ENCODE peak calls at places on chromosomes 3 and 15, in seven cellular contexts. Y is activated T-helper 1 cell treated with anti-CD3 and anti-CD28 coated beads, Interleukin-12 subunit alpha, Interleukin-12 subunit beta, Interleukin-2, Interleukin-4 antibody, amounts not matched to agents 30 ng/mL and 10 ng/mL and 1 ng/mL, durations not matched to agents 14 hours and 24 hours and 36 hours; R is GM03348; C is neuronal stem cell; A is HCEC 1CT; P is AG10803; F is HS-27A. Q is an unnamed sample.
A peak's percentile ranks its signal among the peaks of the same experiment; 100 is the strongest.

GRCh38 chr3:195064300-195064931 is 206.5 kb downstream of the XXYLT1 start:
- DNase-seq in Y (no peak), C (no peak), P (no peak), R (no peak), F (no peak), A (no peak), Q (no peak)

GRCh38 chr3:69535613-69536012 is 149.7 kb upstream of the FRMD4B start:
- DNase-seq in F (no peak), P (no peak), C (no peak), A (no peak), Y (no peak), R (no peak), Q (no peak)

GRCh38 chr3:77370413-77370812 is 330.5 kb downstream of the ROBO2 start:
- DNase-seq in F (peak; percentile 1), R (no peak), P (peak; percentile 42), C (no peak), A (peak; percentile 51), Y (no peak), Q (peak; percentile 68)

GRCh38 chr3:184466413-184466960 is 86.6 kb downstream of the CHRD start:
- DNase-seq in F (no peak), A (peak; percentile 32), C (no peak), P (peak; percentile 66), R (peak; percentile 57), Y (no peak), Q (no peak)

GRCh38 chr15:39920510-39921273 is 626 bp upstream of the GPR176 start:
- DNase-seq in Y (peak; percentile 71), A (peak; percentile 85), R (peak; percentile 94), C (peak; percentile 63), F (no peak), P (peak; percentile 81), Q (peak; percentile 75)

GRCh38 chr3:52339612-52340011 is 23.5 kb downstream of the DNAH1 start:
- DNase-seq in P (peak; percentile 87), C (peak; percentile 78), F (peak; percentile 42), R (peak; percentile 69), Y (peak; percentile 40), A (peak; percentile 68), Q (peak; percentile 76)

GRCh38 chr15:87944687-87945086 is 311.9 kb downstream of the NTRK3 start:
- DNase-seq in Y (no peak), A (no peak), P (no peak), F (no peak), R (no peak), C (no peak), Q (no peak)

GRCh38 chr3:187025656-187026320 is 95.5 kb downstream of the ST6GAL1 start:
- DNase-seq in R (no peak), A (no peak), Y (no peak), C (no peak), F (no peak), P (no peak), Q (no peak)

GRCh38 chr3:71858493-71859127 is 73.7 kb upstream of the PROK2 start:
- DNase-seq in C (no peak), P (peak; percentile 3), R (no peak), F (no peak), A (no peak), Y (no peak), Q (no peak)

GRCh38 chr15:35330921-35331320 is 215.0 kb downstream of the DPH6 start:
- DNase-seq in P (no peak), A (no peak), C (no peak), R (no peak), F (no peak), Y (no peak), Q (no peak)

GRCh38 chr3:44228894-44229293 is 12.8 kb upstream of the TOPAZ1 start:
- DNase-seq in F (no peak), A (no peak), Y (no peak), P (no peak), C (no peak), R (no peak), Q (no peak)

GRCh38 chr3:16513141-16514020 is at the start of gene RFTN1:
- DNase-seq in A (peak; percentile 71), C (peak; percentile 31), F (no peak), R (peak; percentile 87), Y (peak; percentile 49), P (peak; percentile 61), Q (peak; percentile 71)

GRCh38 chr3:182618981-182619591 is 174.2 kb upstream of the ATP11B start:
- DNase-seq in R (peak; percentile 4), A (peak; percentile 66), P (peak; percentile 1), F (peak; percentile 14), Y (no peak), C (no peak), Q (peak; percentile 88)

GRCh38 chr3:183182073-183182472 is 19.5 kb upstream of the LAMP3 start:
- DNase-seq in F (no peak), A (no peak), Y (no peak), R (no peak), C (no peak), P (no peak), Q (no peak)

GRCh38 chr3:195080571-195081141 is 190.3 kb downstream of the XXYLT1 start:
- DNase-seq in A (no peak), P (no peak), R (no peak), C (no peak), Y (no peak), F (no peak), Q (no peak)

GRCh38 chr3:194091141-194091540 is 44.8 kb upstream of the HES1 start:
- DNase-seq in A (peak; percentile 70), R (peak; percentile 40), F (peak; percentile 12), C (no peak), P (peak; percentile 66), Y (no peak), Q (peak; percentile 92)

GRCh38 chr15:95429345-95429744 is 901.2 kb upstream of the NR2F2 start:
- DNase-seq in Y (no peak), R (no peak), A (no peak), P (no peak), C (no peak), F (no peak), Q (no peak)

GRCh38 chr3:143265501-143266070 is 146.0 kb downstream of the CHST2 start:
- DNase-seq in Y (no peak), A (no peak), F (no peak), P (no peak), C (no peak), R (no peak), Q (no peak)

GRCh38 chr3:50806806-50807205 is 132.1 kb downstream of the DOCK3 start:
- DNase-seq in Y (no peak), R (peak; percentile 19), C (no peak), P (peak; percentile 14), F (no peak), A (no peak), Q (peak; percentile 57)

GRCh38 chr15:35107561-35107960 is 22.5 kb upstream of the NANOGP8 start:
- DNase-seq in F (no peak), A (no peak), Y (no peak), P (no peak), R (no peak), C (no peak), Q (no peak)

GRCh38 chr15:26935322-26935721 is 35.7 kb upstream of the GABRG3 start:
- DNase-seq in R (no peak), C (no peak), Y (no peak), A (no peak), P (no peak), F (no peak), Q (no peak)

GRCh38 chr3:49004352-49005297 is 2.6 kb upstream of the WDR6 start:
- DNase-seq in P (no peak), A (no peak), R (no peak), Y (no peak), F (no peak), C (no peak), Q (no peak)

GRCh38 chr3:122458992-122459391 is 43.1 kb upstream of the WDR5B start:
- DNase-seq in C (no peak), A (peak; percentile 57), P (peak; percentile 73), R (peak; percentile 54), Y (no peak), F (no peak), Q (peak; percentile 54)

GRCh38 chr3:143363276-143363675 is 243.7 kb downstream of the CHST2 start:
- DNase-seq in A (no peak), R (no peak), C (no peak), P (peak; percentile 13), F (no peak), Y (no peak), Q (peak; percentile 47)

GRCh38 chr15:90035095-90035834 is 34.1 kb downstream of the ZNF710 start:
- DNase-seq in C (no peak), Y (no peak), F (no peak), R (no peak), P (peak; percentile 22), A (no peak), Q (no peak)

GRCh38 chr3:150830094-150830681 is 67.2 kb upstream of the SIAH2 start:
- DNase-seq in C (no peak), F (no peak), R (no peak), P (no peak), A (no peak), Y (no peak), Q (peak; percentile 33)

GRCh38 chr3:29346828-29347227 is 66.0 kb downstream of the RBMS3 start:
- DNase-seq in C (no peak), F (peak; percentile 38), P (peak; percentile 94), R (peak; percentile 53), Y (no peak), A (no peak), Q (peak; percentile 10)

GRCh38 chr3:98233468-98233867 is 30.6 kb upstream of the OR5H6 start:
- DNase-seq in P (no peak), A (no peak), Y (no peak), R (no peak), F (no peak), C (no peak), Q (no peak)

GRCh38 chr3:122800031-122800430 is 5.2 kb downstream of the SLC49A4 start:
- DNase-seq in A (no peak), Y (no peak), P (no peak), C (no peak), R (no peak), F (no peak), Q (no peak)

GRCh38 chr3:6216135-6216792 is 644.7 kb upstream of the GRM7 start:
- DNase-seq in P (no peak), Y (no peak), C (no peak), A (no peak), F (no peak), R (no peak), Q (no peak)

GRCh38 chr3:123683755-123684154 is 98.9 kb upstream of the HACD2 start:
- DNase-seq in Y (no peak), R (no peak), A (no peak), C (no peak), F (no peak), P (no peak), Q (no peak)

Q was measured in HT1080.